ENCODE peak calls at places on chromosome 5, in eight cellular contexts. J is CD4-positive, alpha-beta memory T cell; T is mucosa of descending colon; D is heart left ventricle; X is H1; Y is psoas muscle; B is GM23338; M is transverse colon. S is an unnamed sample. For H3K4me1, the result is how much of the 10 kb centered on the place peaks cover.

GRCh38 chr5:141245250-141245717 is at the start of gene PCDHB15:
- DNase-seq in J (peak), Y (no peak), D (peak), X (peak), B (peak), T (no peak), M (peak), S (no peak)

GRCh38 chr5:98307811-98308210 is 465.7 kb upstream of the RGMB start:
- DNase-seq in J (no peak), B (no peak), X (no peak), T (no peak), Y (no peak), D (no peak), M (no peak), S (no peak)

GRCh38 chr5:65874241-65874640 is 52.1 kb upstream of the ERBIN start:
- DNase-seq in X (no peak), B (no peak), D (no peak), M (no peak), J (no peak), T (no peak), Y (no peak), S (no peak)

GRCh38 chr5:135434591-135435466 is 12.3 kb downstream of the DCANP1 start:
- DNase-seq in B (no peak), Y (no peak), D (no peak), X (peak), M (no peak), T (no peak), J (no peak), S (no peak)

GRCh38 chr5:127650022-127650421 is 1.1 kb downstream of the CTXN3 start:
- DNase-seq in D (no peak), Y (no peak), T (no peak), J (no peak), X (no peak), B (no peak), M (no peak), S (peak)

GRCh38 chr5:120017523-120017922 is 388.2 kb downstream of the FAM170A start:
- DNase-seq in T (no peak), B (no peak), X (no peak), M (no peak), D (no peak), J (no peak), Y (no peak), S (no peak)

GRCh38 chr5:139492700-139493192 is 10.2 kb upstream of the STING1 start:
- DNase-seq in B (no peak), T (no peak), J (no peak), Y (no peak), M (no peak), X (no peak), D (peak), S (no peak)

GRCh38 chr5:38167562-38167996 is 90.8 kb upstream of the EGFLAM start:
- DNase-seq in Y (peak), J (no peak), X (peak), M (no peak), B (peak), T (no peak), D (peak), S (peak)

DNA sequence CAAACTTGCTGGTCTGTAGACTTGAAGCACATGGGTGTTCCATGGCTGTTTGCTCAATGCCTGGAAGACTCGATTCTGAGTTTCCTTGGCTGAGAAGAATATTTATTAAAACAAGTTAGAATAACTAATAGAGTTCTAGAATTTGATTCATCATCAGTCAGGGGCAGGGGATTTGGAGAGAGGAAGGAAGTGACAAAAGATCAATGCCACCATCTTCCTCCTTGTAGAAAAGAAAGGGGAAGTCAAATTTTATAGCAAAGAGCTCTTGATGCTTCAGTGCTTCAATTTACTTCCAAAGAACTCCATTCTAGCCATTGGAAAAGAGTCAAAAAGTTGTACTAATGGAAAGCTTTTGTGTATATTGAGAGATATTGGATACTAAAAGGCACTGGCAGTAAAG is 236.3 kb downstream of the MCTP1 start:
- DNase-seq in X (no peak), B (no peak), J (no peak), D (no peak), Y (no peak), T (no peak), M (no peak), S (no peak)
- H3K4me1 ChIP-seq in X (under half), B (under half), J (under half), D (under half), Y (under half), T (under half), M (under half), S (under half)

DNA sequence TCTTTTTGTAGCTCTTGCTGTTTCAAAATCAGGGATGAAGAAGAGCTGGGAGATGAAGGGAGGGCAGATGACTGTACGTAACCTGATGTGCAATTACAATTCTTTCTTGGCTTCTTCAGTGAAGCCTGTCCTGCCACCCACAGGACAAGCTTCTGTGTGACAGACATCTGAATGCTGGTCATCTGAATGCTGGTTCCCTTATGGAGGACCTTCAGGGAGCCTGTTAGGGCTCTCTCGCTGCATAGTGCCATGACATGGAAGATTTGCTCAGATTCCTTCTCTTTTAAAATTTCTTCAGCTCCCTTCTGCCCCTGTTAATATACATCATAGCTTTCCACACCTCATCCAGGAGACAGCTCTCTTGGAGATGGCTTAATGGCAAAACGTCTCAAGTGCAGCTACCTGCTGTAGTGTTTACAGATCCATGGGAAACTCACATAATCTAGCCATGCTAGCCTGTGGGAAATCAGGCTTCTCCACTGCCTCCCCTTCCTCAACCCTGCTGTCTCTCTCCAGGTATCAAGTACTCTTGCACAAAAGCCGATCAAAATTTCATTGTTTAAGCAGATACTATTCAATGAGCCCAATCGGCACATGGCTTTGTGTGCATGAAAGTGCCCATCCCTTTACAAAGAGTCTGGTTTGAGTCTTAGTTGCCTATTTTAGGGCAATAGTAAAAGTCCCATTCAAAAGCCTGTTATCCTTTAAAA is 134.6 kb downstream of the RAB3C start:
- DNase-seq in J (no peak), X (peak), B (peak), M (no peak), Y (no peak), D (no peak), T (no peak), S (no peak)
- H3K4me3 ChIP-seq in J (no peak), X (no peak), B (no peak), M (no peak), Y (no peak), D (no peak), T (no peak), S (no peak)

GRCh38 chr5:160380041-160380440 is 9.6 kb upstream of the C1QTNF2 start:
- DNase-seq in D (no peak), M (no peak), Y (no peak), J (no peak), X (no peak), B (no peak), T (no peak), S (no peak)
- H3K4me1 ChIP-seq in D (under half), M (under half), Y (under half), J (under half), X (under half), B (under half), T (under half), S (under half)

GRCh38 chr5:55986931-55987330 is 7.8 kb downstream of the IL6ST start:
- DNase-seq in M (no peak), X (no peak), B (no peak), T (no peak), D (no peak), J (no peak), Y (no peak), S (no peak)

GRCh38 chr5:55991768-55992486 is 2.8 kb downstream of the IL6ST start:
- DNase-seq in B (no peak), J (no peak), D (no peak), Y (no peak), M (no peak), X (no peak), T (no peak), S (no peak)

GRCh38 chr5:55993013-55993412 is 1.8 kb downstream of the IL6ST start:
- DNase-seq in X (no peak), J (no peak), D (no peak), T (no peak), B (peak), M (no peak), Y (no peak), S (no peak)

GRCh38 chr5:55988979-55989612 is 5.7 kb downstream of the IL6ST start:
- DNase-seq in T (no peak), J (no peak), Y (no peak), M (no peak), D (no peak), X (no peak), B (no peak), S (no peak)

DNA sequence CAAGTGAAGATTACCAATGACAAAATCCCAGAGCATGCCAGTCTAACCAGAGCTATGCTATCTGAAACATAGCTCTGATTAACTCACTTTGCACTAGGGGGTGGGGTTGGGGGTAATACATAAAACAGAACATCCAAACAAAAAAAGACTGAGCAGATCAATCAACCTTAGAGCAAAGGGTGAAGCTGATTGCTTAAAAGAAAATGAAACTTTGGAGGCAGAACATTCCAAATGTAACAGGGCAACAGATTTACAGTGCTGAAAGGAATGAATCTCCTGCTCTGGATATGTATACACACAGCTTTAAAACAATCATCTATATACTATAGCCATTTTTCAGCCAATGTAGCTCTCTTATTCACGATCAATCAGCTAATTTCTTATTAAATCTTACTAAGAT is 4.9 kb downstream of the IL6ST start:
- DNase-seq in M (no peak), Y (no peak), X (no peak), D (no peak), B (no peak), J (no peak), T (no peak), S (no peak)
- H3K4me3 ChIP-seq in M (no peak), Y (peak), X (no peak), D (no peak), B (no peak), J (no peak), T (no peak), S (peak)

DNA sequence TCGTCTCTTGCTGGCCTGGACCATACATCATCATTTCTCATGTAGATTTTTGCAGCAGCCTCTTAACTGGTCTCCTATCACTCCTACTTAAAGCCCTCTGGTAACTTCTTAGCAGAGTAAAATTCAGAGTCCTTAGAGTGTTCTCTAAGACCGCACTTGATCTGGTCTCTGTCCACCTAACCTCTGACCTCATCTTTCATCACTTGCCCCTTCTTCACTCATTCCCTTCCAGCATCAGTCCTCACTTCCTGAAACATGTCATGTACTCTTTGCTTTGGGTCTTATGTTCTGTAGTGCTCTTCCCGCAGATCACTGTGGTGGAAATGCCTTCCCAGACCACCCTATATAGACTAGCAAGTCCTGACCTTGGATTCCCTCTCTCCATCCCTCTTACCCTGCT is 9.8 kb downstream of the LARP1 start:
- DNase-seq in X (no peak), D (no peak), T (no peak), J (no peak), Y (no peak), M (no peak), B (no peak), S (no peak)
- H3K4me1 ChIP-seq in X (under half), D (half or more), T (under half), J (half or more), Y (half or more), M (half or more), B (half or more), S (under half)

DNA sequence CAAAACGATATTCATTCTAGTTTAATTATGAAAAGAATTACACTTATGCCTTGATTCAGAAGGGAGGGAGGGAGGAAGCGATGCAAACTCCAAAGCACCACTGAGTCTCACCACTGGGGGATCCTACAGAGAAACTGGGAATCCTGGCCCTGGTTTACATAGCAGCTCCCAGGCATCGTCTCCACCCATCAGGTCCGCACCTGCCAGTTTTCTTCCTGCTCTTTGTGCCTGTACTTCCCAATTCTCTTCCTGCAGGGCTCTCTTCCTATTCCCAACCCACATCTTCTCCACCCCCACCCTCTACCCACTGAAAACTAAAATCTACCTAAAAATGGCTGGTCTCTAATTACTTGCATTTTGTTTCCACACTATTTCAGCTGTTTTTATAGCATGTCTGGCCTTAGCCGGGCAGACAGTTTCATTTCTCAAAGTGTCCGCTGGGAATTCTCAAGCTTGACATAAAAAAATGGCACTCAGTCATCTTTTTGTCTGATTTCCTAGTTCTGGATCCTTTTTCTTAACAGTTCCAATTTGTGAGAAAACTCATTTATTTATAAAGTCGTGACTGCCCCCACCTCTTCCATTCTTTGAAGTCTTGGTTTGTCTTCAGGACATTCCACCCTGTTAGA is 1.6 kb upstream of the TNIP1 start:
- DNase-seq in Y (no peak), J (no peak), T (peak), M (peak), D (no peak), B (peak), X (no peak), S (no peak)
- H3K4me3 ChIP-seq in Y (peak), J (no peak), T (no peak), M (no peak), D (peak), B (peak), X (no peak), S (no peak)

S was measured in right cardiac atrium.